ENCODE peak calls at places on chromosomes 3 and 15, in six cellular contexts. H is astrocyte, J is left ventricle myocardium inferior, S is right cardiac atrium, W is IMR-90, Y is ovary. F is an unnamed sample.

GRCh38 chr3:16474304-16474703 is 39.2 kb downstream of the RFTN1 start:
- DNase-seq in J (no peak), S (no peak), H (peak), W (peak), Y (no peak), F (no peak)

GRCh38 chr15:100902436-100903190 is 16.5 kb upstream of the LRRK1 start:
- DNase-seq in H (peak), S (peak), W (peak), J (peak), Y (peak), F (peak)

GRCh38 chr3:116951610-116952009 is 242.0 kb downstream of the TUSC7 start:
- DNase-seq in S (no peak), W (peak), H (no peak), J (no peak), Y (no peak), F (no peak)

GRCh38 chr3:15665510-15666150 is 64.1 kb downstream of the BTD start:
- DNase-seq in H (no peak), W (peak), S (no peak), Y (no peak), J (no peak), F (no peak)

GRCh38 chr3:160260587-160261270 is 35.5 kb downstream of the C3orf80 start:
- DNase-seq in J (no peak), H (no peak), S (no peak), Y (no peak), W (no peak), F (no peak)

GRCh38 chr3:118793176-118793575 is 241.5 kb downstream of the IGSF11 start:
- DNase-seq in J (no peak), W (no peak), Y (no peak), H (no peak), S (no peak), F (no peak)

GRCh38 chr3:31562525-31562924 is 29.8 kb downstream of the STT3B start:
- DNase-seq in Y (no peak), W (no peak), J (peak), S (peak), H (no peak), F (no peak)

GRCh38 chr3:43783987-43784639 is 93.4 kb downstream of the ABHD5 start:
- DNase-seq in H (no peak), Y (no peak), W (no peak), S (no peak), J (no peak), F (no peak)

GRCh38 chr3:87270908-87271727 is 5.3 kb downstream of the POU1F1 start:
- DNase-seq in Y (no peak), J (no peak), W (no peak), S (no peak), H (no peak), F (no peak)

DNA sequence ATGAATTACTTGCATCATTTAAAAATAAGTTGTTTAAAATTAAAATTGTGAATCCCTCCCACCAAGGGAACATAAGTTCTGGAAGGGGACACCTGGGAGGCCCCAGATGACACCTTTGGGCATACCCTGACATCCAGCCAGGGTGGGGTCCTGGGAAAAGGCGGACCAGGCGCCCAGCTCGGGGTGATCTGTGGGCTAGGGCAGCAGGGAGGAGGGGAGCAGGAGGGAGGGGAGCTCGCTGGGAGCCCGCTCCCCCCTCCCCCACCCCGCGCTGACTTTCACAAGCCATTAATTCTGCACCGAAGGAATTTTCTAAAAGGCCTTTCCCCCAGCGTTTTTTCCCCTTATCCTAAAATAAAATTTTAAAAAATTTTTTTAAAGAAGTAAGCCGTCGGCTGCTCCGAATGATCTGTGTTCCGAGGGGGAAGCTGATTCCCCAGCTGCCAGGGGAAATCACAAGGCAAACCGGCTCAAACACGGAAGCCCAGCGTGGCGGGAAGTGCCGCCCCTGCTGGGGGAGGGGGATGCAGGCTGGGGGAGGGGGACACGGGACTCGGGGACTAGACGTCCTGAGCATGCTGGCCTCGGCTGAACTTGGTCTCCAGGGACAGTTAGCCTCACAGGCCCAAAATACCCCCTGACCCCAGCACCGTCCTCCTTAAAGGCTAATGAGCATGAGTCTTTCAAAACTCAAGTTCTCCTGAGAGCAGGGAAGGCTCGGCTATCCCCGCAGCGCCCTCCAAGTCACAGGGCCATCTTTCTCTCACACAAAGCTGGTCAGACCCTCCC is 13.9 kb downstream of the PLXND1 start:
- DNase-seq in Y (peak), S (peak), H (no peak), W (no peak), J (peak), F (peak)
- H3K4me3 ChIP-seq in Y (peak), S (no peak), H (no peak), W (no peak), J (peak), F (peak)

DNA sequence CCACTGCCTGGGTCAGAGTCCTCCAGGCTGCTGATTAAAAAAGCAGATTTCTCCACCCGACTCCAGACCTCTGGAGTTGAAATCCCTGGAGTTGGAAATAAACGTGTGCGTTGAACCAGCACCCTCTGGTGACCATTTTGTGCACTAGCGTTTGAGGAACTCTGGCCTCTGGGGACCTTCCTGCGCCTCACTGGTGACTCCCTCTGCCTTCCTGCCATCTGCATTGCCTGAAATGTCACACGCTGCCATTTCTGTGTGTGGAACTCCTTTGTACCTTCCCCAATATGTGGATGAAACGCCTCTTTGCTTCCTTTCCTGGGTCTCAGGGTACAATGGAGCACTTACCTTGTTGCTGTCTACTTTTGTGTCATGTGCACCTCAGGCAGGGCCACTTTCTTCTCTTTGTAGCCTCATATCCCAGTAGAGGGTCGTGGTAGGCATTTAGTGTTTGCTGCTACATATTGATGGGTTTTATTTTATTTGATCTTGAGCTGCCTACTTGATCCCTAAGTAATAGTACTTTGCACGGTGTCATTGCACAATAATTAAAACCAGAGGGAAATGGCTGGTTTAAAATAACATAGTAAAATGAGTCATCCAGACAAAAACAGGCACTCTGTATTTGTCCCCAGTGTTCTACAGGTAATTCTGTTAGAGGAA is 56.8 kb downstream of the GPR171 start:
- DNase-seq in W (peak), J (peak), Y (peak), S (peak), H (peak), F (peak)
- H3K4me3 ChIP-seq in W (no peak), J (peak), Y (no peak), S (no peak), H (no peak), F (peak)

GRCh38 chr15:52709172-52709979 is 30.2 kb upstream of the ATOSA start:
- DNase-seq in J (no peak), S (no peak), Y (no peak), H (no peak), W (no peak), F (no peak)
- H3K4me3 ChIP-seq in J (no peak), S (no peak), Y (no peak), H (no peak), W (no peak), F (no peak)

GRCh38 chr15:51680316-51680715 is 987 bp upstream of the SCG3 start:
- DNase-seq in H (no peak), S (no peak), W (no peak), J (no peak), Y (no peak), F (no peak)

GRCh38 chr15:51677453-51677852 is 3.9 kb upstream of the SCG3 start:
- DNase-seq in Y (no peak), W (no peak), S (no peak), J (no peak), H (no peak), F (no peak)

GRCh38 chr15:51678081-51678480 is 3.2 kb upstream of the SCG3 start:
- DNase-seq in W (no peak), Y (no peak), J (no peak), H (no peak), S (no peak), F (no peak)

GRCh38 chr15:51681303-51681963 is at the start of gene SCG3:
- DNase-seq in Y (peak), J (peak), W (peak), H (peak), S (peak), F (peak)
- H3K4me3 ChIP-seq in Y (no peak), J (peak), W (no peak), H (peak), S (no peak), F (no peak)

DNA sequence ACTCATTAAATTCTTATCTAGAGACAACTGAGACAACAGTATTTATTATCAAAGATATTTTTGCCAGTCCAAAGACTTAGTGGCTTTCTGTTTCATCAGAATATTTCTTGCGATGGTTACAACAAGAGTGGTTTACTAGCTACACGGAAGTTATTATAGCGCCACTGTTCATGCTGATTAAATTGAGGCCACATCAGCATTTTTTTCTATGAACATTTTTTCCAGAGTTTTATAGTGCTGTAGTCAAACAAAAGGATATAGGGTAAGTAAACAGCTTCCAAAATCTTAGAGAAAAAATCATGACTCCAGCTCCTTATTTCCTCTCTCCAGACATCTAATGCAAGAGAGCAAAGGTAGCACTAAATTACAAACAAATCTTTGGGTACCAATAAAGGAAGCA is 1264.4 kb downstream of the ZPLD1 start:
- DNase-seq in H (no peak), W (no peak), Y (no peak), S (no peak), J (no peak), F (no peak)
- H3K4me3 ChIP-seq in H (no peak), W (no peak), Y (no peak), S (no peak), J (no peak), F (no peak)

GRCh38 chr3:34001990-34002389 is 203.6 kb downstream of the PDCD6IP start:
- DNase-seq in W (peak), S (no peak), J (no peak), H (no peak), Y (no peak), F (no peak)

GRCh38 chr3:34002569-34003100 is 204.2 kb downstream of the PDCD6IP start:
- DNase-seq in Y (no peak), W (no peak), S (no peak), J (no peak), H (no peak), F (no peak)

GRCh38 chr3:34005886-34006285 is 207.5 kb downstream of the PDCD6IP start:
- DNase-seq in W (peak), Y (no peak), J (no peak), S (no peak), H (peak), F (no peak)

GRCh38 chr3:34001022-34001421 is 202.6 kb downstream of the PDCD6IP start:
- DNase-seq in W (no peak), J (no peak), Y (no peak), H (no peak), S (no peak), F (no peak)

DNA sequence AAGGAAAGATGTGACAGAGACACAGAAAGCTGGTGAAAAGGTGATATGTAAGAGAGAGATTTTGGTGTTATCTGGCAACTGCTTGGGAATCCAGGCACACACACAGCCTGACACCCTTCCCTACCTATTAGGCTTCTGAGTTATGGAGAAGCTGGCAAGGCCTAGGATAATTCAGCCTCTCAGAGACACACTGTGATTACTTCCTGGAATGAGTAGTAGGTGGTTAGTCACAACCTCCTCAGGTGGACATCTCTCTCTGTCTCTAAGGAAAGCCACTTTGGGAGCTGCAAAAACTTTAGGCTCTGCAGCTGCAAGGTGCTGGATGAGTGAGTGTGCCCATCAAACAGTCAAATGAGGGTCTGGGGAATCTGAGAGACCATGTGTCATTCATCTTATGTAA is 201.9 kb downstream of the PDCD6IP start:
- DNase-seq in J (no peak), Y (no peak), W (no peak), H (no peak), S (no peak), F (no peak)
- H3K4me3 ChIP-seq in J (no peak), Y (no peak), W (no peak), H (no peak), S (no peak), F (no peak)

GRCh38 chr3:50364573-50365079 is 5.3 kb upstream of the TMEM115 start:
- DNase-seq in Y (no peak), S (peak), W (no peak), J (no peak), H (peak), F (no peak)

GRCh38 chr3:50365080-50365841 is 5.9 kb upstream of the TMEM115 start:
- DNase-seq in Y (peak), J (peak), S (peak), H (peak), W (peak), F (peak)

GRCh38 chr3:50370594-50370993 is 11.3 kb upstream of the TMEM115 start:
- DNase-seq in H (no peak), S (no peak), J (no peak), Y (no peak), W (peak), F (no peak)

GRCh38 chr3:50369271-50369670 is 9.9 kb upstream of the TMEM115 start:
- DNase-seq in Y (no peak), H (no peak), W (no peak), J (no peak), S (no peak), F (no peak)

GRCh38 chr3:50365842-50366220 is 6.5 kb upstream of the TMEM115 start:
- DNase-seq in Y (no peak), H (no peak), S (no peak), J (no peak), W (no peak), F (no peak)
- H3K4me3 ChIP-seq in Y (no peak), H (no peak), S (no peak), J (peak), W (no peak), F (no peak)

F was measured in gastrocnemius medialis.